ENCODE peak calls at places on chromosomes 12 and 14, in seven cellular contexts. N is GM12892, B is HCT116, X is HepG2, I is stomach, M is GM23338, L is transverse colon. E is an unnamed sample.

GRCh38 chr12:65168606-65169310 is 625 bp upstream of the LEMD3 start:
- DNase-seq in N (no peak), B (no peak), X (no peak), I (no peak), M (no peak), L (no peak), E (no peak)

GRCh38 chr14:58138065-58138718 is 13.8 kb downstream of the ARMH4 start:
- DNase-seq in N (no peak), B (no peak), X (no peak), I (no peak), M (no peak), L (no peak), E (no peak)

GRCh38 chr12:68350753-68351152 is 18.6 kb upstream of the MDM1 start:
- DNase-seq in N (no peak), B (no peak), X (no peak), I (no peak), M (no peak), L (no peak), E (no peak)

GRCh38 chr14:95545769-95546168 is 10.9 kb downstream of the GLRX5 start:
- DNase-seq in N (no peak), B (peak), X (no peak), I (no peak), M (no peak), L (no peak), E (no peak)

GRCh38 chr14:105107781-105108515 is 42.7 kb upstream of the GPR132 start:
- DNase-seq in N (no peak), B (no peak), X (no peak), I (no peak), M (no peak), L (no peak), E (no peak)

GRCh38 chr12:95999484-95999883 is 3.3 kb upstream of the HAL start:
- DNase-seq in N (no peak), B (no peak), X (no peak), I (no peak), M (no peak), L (no peak), E (no peak)

GRCh38 chr12:1457901-1458300 is 136.5 kb downstream of the FBXL14 start:
- DNase-seq in N (no peak), B (no peak), X (no peak), I (no peak), M (no peak), L (no peak), E (no peak)

GRCh38 chr14:42869681-42870080 is 1263.0 kb downstream of the LRFN5 start:
- DNase-seq in N (no peak), B (no peak), X (no peak), I (no peak), M (no peak), L (no peak), E (no peak)

GRCh38 chr14:69312608-69313007 is 52.6 kb downstream of the GALNT16 start:
- DNase-seq in N (no peak), B (no peak), X (no peak), I (no peak), M (no peak), L (no peak), E (peak)

GRCh38 chr12:77941396-77941795 is 110.7 kb downstream of the NAV3 start:
- DNase-seq in N (no peak), B (no peak), X (no peak), I (no peak), M (no peak), L (no peak), E (no peak)

GRCh38 chr12:8699714-8700113 is 1.9 kb downstream of the RIMKLB start:
- DNase-seq in N (no peak), B (no peak), X (no peak), I (no peak), M (peak), L (no peak), E (no peak)

GRCh38 chr12:75853621-75854020 is 178.0 kb downstream of the PHLDA1 start:
- DNase-seq in N (no peak), B (no peak), X (no peak), I (no peak), M (no peak), L (no peak), E (no peak)

GRCh38 chr12:95342008-95342407 is 124.4 kb downstream of the VEZT start:
- DNase-seq in N (no peak), B (no peak), X (no peak), I (no peak), M (no peak), L (no peak), E (no peak)

GRCh38 chr14:39431416-39432178 is 636 bp downstream of the FBXO33 start:
- DNase-seq in N (peak), B (peak), X (peak), I (peak), M (peak), L (peak), E (peak)
- TF ChIP-seq POLR2AphosphoS5 in N (no peak), B (peak), X (peak), I (no peak), M (no peak), L (peak), E (peak)

GRCh38 chr12:15831315-15831993 is 42.3 kb upstream of the EPS8 start:
- DNase-seq in N (no peak), B (no peak), X (no peak), I (no peak), M (no peak), L (no peak), E (no peak)
- TF ChIP-seq POLR2AphosphoS5 in N (no peak), B (no peak), X (no peak), I (no peak), M (no peak), L (no peak), E (no peak)

GRCh38 chr12:27244680-27245005 is 557 bp downstream of the STK38L start:
- DNase-seq in N (peak), B (no peak), X (no peak), I (no peak), M (no peak), L (no peak), E (no peak)
- TF ChIP-seq POLR2AphosphoS5 in N (no peak), B (no peak), X (no peak), I (no peak), M (no peak), L (no peak), E (no peak)

GRCh38 chr12:74660442-74660841 is 122.8 kb downstream of the ATXN7L3B start:
- DNase-seq in N (no peak), B (no peak), X (no peak), I (no peak), M (no peak), L (no peak), E (no peak)
- TF ChIP-seq POLR2AphosphoS5 in N (no peak), B (no peak), X (no peak), I (no peak), M (no peak), L (no peak), E (no peak)

GRCh38 chr14:75301666-75302325 is 23.2 kb downstream of the FOS start:
- DNase-seq in N (no peak), B (no peak), X (no peak), I (no peak), M (no peak), L (peak), E (no peak)
- TF ChIP-seq POLR2AphosphoS5 in N (no peak), B (no peak), X (no peak), I (no peak), M (no peak), L (peak), E (peak)

GRCh38 chr12:55925371-55925770 is 2.3 kb downstream of the PYM1 start:
- DNase-seq in N (no peak), B (no peak), X (no peak), I (no peak), M (no peak), L (no peak), E (no peak)

GRCh38 chr12:55927588-55928502 is at the start of gene PYM1:
- DNase-seq in N (peak), B (peak), X (peak), I (peak), M (peak), L (peak), E (peak)

GRCh38 chr12:55925870-55926737 is 1.6 kb downstream of the PYM1 start:
- DNase-seq in N (no peak), B (peak), X (no peak), I (no peak), M (no peak), L (no peak), E (no peak)

GRCh38 chr12:55929306-55929791 is 1.6 kb upstream of the DGKA start:
- DNase-seq in N (peak), B (no peak), X (no peak), I (peak), M (no peak), L (peak), E (peak)

DNA sequence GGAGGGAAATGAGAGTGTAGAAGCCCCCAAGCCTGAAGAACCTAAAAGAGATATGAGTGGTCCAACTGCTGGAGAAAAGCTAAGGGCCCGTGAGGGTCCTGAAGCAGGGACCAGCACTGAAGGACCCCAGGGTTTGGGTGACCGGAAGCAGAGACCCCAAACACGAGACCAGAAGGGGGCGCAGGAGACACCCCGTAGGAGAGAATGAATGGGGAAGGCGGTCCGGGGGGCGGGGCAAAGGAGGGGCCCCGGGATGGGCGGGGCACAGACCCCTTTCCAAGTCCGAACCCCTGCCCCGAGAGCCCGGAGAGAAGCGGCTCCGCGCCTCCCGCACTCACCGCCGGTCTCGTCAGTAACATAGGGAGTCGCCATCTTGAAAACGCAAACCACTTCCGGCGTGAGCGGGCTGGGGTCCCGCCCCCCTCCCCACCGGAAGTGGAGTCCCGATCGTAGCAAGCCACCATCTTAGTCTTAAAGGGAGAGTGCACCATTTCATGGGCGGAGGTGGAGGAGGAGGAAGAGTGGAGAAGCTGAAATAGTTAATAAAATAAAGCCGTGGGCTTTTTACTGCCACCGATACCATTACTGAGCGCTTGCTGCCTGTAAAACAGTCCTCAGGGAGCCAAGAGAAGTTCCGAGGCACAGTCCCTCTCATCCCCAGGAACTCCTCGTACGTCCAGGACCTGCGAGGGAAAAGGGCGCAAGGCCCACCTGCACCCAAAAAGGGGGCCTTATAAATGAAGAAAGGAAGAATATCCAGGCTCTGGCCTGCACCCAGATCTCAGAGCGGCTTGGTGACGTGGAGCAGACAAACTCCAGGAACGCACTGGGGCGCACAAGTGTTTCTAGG is 731 bp downstream of the PYM1 start:
- DNase-seq in N (peak), B (peak), X (peak), I (peak), M (peak), L (peak), E (peak)
- TF ChIP-seq POLR2AphosphoS5 in N (no peak), B (peak), X (peak), I (no peak), M (no peak), L (no peak), E (peak)

GRCh38 chr14:72825486-72825885 is 68.4 kb downstream of the DPF3 start:
- DNase-seq in N (no peak), B (no peak), X (no peak), I (no peak), M (no peak), L (no peak), E (no peak)

GRCh38 chr14:72824051-72824450 is 69.8 kb downstream of the DPF3 start:
- DNase-seq in N (no peak), B (no peak), X (no peak), I (no peak), M (peak), L (no peak), E (no peak)

GRCh38 chr14:72826039-72826438 is 67.9 kb downstream of the DPF3 start:
- DNase-seq in N (no peak), B (no peak), X (no peak), I (no peak), M (no peak), L (no peak), E (no peak)

GRCh38 chr14:72818998-72819397 is 74.9 kb downstream of the DPF3 start:
- DNase-seq in N (no peak), B (no peak), X (no peak), I (no peak), M (no peak), L (no peak), E (no peak)

DNA sequence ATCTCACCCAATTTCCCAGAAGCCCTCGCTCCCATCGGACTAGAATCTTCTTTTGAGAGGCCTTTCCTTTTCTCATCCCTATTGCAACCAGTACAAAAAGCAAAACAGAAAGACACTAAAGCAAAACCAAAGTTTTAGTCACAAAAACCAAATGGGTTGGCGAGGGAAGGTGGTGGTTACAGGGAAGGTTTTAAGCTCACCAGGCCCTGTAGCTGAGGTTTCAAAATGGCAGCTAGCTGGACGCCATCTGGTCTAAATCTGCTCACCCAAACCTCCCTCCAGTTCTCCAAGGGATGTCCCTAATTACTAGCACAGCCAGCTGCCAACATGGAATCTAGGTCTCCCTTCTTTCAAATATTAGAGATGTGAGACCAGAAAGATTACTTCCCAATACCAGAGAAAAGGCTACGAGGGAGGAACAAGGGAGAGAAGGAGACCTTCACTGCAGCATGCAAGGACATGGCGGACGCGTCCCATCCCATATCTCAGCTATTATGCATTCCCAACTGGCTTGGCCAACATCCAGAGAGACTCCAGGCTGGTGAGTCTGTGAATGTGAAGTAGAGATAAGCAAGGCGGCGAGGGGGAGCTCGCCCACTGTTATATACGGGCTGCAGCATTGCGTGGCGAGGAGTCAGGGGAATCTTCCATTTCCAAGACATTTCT is 70.8 kb downstream of the DPF3 start:
- DNase-seq in N (no peak), B (no peak), X (no peak), I (no peak), M (no peak), L (no peak), E (no peak)
- TF ChIP-seq POLR2AphosphoS5 in N (no peak), B (no peak), X (no peak), I (no peak), M (no peak), L (no peak), E (no peak)

DNA sequence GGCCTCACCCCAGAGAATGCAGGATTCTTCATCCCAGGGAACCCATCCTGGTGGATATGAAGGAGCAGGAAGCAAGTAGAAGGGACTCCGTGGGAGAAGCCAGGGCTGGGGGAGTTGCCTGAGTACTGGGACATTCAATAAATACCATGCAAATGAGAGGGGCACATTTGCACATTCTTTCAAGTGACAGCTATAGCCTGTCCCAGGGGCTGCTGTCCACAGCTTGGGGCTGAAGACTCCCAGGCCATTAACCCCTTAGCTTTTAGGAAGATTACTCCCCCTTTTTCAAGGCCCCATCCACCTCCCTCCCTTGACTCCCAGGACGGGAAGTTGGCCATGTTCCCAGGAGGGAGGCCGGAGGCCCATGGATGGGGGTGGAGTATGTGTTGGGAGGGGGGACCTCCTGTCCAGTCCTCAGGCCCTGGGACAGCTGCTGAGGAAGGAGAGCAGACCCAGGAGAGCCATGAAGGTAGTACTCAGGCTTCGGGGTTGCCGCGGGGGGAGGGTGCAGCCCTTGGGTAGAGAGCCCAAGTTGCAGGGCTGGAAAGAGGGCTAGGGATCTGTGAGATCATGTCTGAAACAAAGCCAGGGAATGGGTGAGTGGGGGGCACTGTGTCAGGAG is 974 bp upstream of the TNS2 start:
- DNase-seq in N (peak), B (no peak), X (peak), I (peak), M (peak), L (peak), E (peak)
- TF ChIP-seq POLR2AphosphoS5 in N (no peak), B (no peak), X (no peak), I (no peak), M (no peak), L (no peak), E (no peak)

GRCh38 chr14:103057372-103058208 is at the start of gene CDC42BPB:
- DNase-seq in N (peak), B (peak), X (peak), I (peak), M (peak), L (peak), E (peak)
- TF ChIP-seq POLR2AphosphoS5 in N (no peak), B (peak), X (no peak), I (no peak), M (peak), L (no peak), E (peak)

GRCh38 chr14:53539489-53540126 is 386.5 kb upstream of the DDHD1 start:
- DNase-seq in N (peak), B (peak), X (peak), I (peak), M (peak), L (peak), E (peak)

GRCh38 chr14:53538316-53538851 is 385.3 kb upstream of the DDHD1 start:
- DNase-seq in N (no peak), B (no peak), X (no peak), I (no peak), M (no peak), L (no peak), E (no peak)

GRCh38 chr14:53545217-53545616 is 392.1 kb upstream of the DDHD1 start:
- DNase-seq in N (no peak), B (no peak), X (no peak), I (no peak), M (no peak), L (no peak), E (no peak)

GRCh38 chr14:53547593-53547992 is 394.5 kb upstream of the DDHD1 start:
- DNase-seq in N (no peak), B (no peak), X (no peak), I (no peak), M (no peak), L (no peak), E (no peak)

DNA sequence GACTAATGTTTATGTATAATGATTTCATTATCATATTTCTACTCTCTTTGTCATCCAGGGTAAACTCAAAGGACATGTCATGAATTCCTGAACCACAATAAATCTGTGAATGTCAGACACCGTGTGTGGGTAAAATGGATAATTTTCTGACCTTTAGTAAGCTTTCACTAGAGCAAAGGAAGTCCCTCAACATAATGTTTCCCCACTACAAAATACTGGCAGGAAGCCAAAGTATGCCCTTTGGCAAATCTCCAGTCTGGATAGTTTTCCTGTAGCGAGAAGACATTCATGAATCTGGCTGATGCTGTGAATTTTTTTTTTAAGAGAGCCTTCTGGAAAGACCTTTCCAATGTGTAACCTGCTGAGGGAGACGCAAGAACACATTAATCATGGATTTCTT is 389.6 kb upstream of the DDHD1 start:
- DNase-seq in N (no peak), B (no peak), X (peak), I (no peak), M (no peak), L (no peak), E (no peak)
- TF ChIP-seq POLR2AphosphoS5 in N (no peak), B (no peak), X (no peak), I (no peak), M (no peak), L (no peak), E (no peak)